ENCODE peak calls at places on chromosomes 16 and 17, in five cellular contexts. One of them, this sample, is unnamed.

GRCh38 chr17:41404024-41404651 is 6.7 kb upstream of the KRT31 start:
- DNase-seq in neural progenitor cell: no peak
- DNase-seq in A673: no peak
- DNase-seq in EH: peak
- DNase-seq in PC-9: peak
- DNase-seq in this sample: peak

GRCh38 chr17:80153004-80153403 is 6.1 kb upstream of the EIF4A3 start:
- DNase-seq in neural progenitor cell: no peak
- DNase-seq in A673: no peak
- DNase-seq in EH: no peak
- DNase-seq in PC-9: no peak
- DNase-seq in this sample: no peak

GRCh38 chr17:39753514-39754160 is 15.9 kb downstream of the GRB7 start:
- DNase-seq in neural progenitor cell: peak
- DNase-seq in A673: peak
- DNase-seq in EH: peak
- DNase-seq in PC-9: no peak
- DNase-seq in this sample: peak

GRCh38 chr16:1379054-1379862 is 27.5 kb downstream of the GNPTG start:
- DNase-seq in neural progenitor cell: peak
- DNase-seq in A673: peak
- DNase-seq in EH: peak
- DNase-seq in PC-9: peak
- DNase-seq in this sample: peak

GRCh38 chr17:76734080-76734840 is 2.9 kb downstream of the SRSF2 start:
- DNase-seq in neural progenitor cell: no peak
- DNase-seq in A673: peak
- DNase-seq in EH: peak
- DNase-seq in PC-9: no peak
- DNase-seq in this sample: peak

GRCh38 chr17:47320879-47321502 is 2.8 kb upstream of the EFCAB13 start:
- DNase-seq in neural progenitor cell: no peak
- DNase-seq in A673: no peak
- DNase-seq in EH: no peak
- DNase-seq in PC-9: no peak
- DNase-seq in this sample: no peak

GRCh38 chr16:14545346-14545884 is 84.6 kb downstream of the PARN start:
- DNase-seq in neural progenitor cell: no peak
- DNase-seq in A673: no peak
- DNase-seq in EH: peak
- DNase-seq in PC-9: no peak
- DNase-seq in this sample: peak

GRCh38 chr17:11627301-11627700 is 29.0 kb downstream of the DNAH9 start:
- DNase-seq in neural progenitor cell: no peak
- DNase-seq in A673: no peak
- DNase-seq in EH: no peak
- DNase-seq in PC-9: no peak
- DNase-seq in this sample: no peak

GRCh38 chr16:56419740-56420548 is 5.4 kb downstream of the AMFR start:
- DNase-seq in neural progenitor cell: no peak
- DNase-seq in A673: no peak
- DNase-seq in EH: no peak
- DNase-seq in PC-9: no peak
- DNase-seq in this sample: no peak

GRCh38 chr16:12195296-12195695 is 218.8 kb downstream of the SNX29 start:
- DNase-seq in neural progenitor cell: no peak
- DNase-seq in A673: no peak
- DNase-seq in EH: no peak
- DNase-seq in PC-9: peak
- DNase-seq in this sample: no peak

GRCh38 chr17:78289802-78290363 is 58.5 kb downstream of the TMEM235 start:
- DNase-seq in neural progenitor cell: peak
- DNase-seq in A673: peak
- DNase-seq in EH: peak
- DNase-seq in PC-9: peak
- DNase-seq in this sample: peak

GRCh38 chr16:19410435-19411153 is 7.1 kb upstream of the TMC5 start:
- DNase-seq in neural progenitor cell: peak
- DNase-seq in A673: peak
- DNase-seq in EH: no peak
- DNase-seq in PC-9: peak
- DNase-seq in this sample: peak

GRCh38 chr16:19115148-19116021 is 1.6 kb downstream of the ITPRIPL2 start:
- DNase-seq in neural progenitor cell: no peak
- DNase-seq in A673: no peak
- DNase-seq in EH: no peak
- DNase-seq in PC-9: peak
- DNase-seq in this sample: no peak

GRCh38 chr16:83136924-83137323 is 510.2 kb downstream of the CDH13 start:
- DNase-seq in neural progenitor cell: no peak
- DNase-seq in A673: no peak
- DNase-seq in EH: no peak
- DNase-seq in PC-9: no peak
- DNase-seq in this sample: no peak

GRCh38 chr16:22098538-22099255 is 6.4 kb downstream of the VWA3A start:
- DNase-seq in neural progenitor cell: peak
- DNase-seq in A673: peak
- DNase-seq in EH: peak
- DNase-seq in PC-9: peak
- DNase-seq in this sample: peak

GRCh38 chr17:76716146-76716833 is 5.5 kb upstream of the MXRA7 start:
- DNase-seq in neural progenitor cell: no peak
- DNase-seq in A673: peak
- DNase-seq in EH: peak
- DNase-seq in PC-9: no peak
- DNase-seq in this sample: peak

GRCh38 chr17:19647697-19648474 is 665 bp upstream of the ALDH3A2 start:
- DNase-seq in neural progenitor cell: peak
- DNase-seq in A673: peak
- DNase-seq in EH: peak
- DNase-seq in PC-9: peak
- DNase-seq in this sample: peak

GRCh38 chr17:67212231-67212630 is 32.8 kb downstream of the HELZ start:
- DNase-seq in neural progenitor cell: no peak
- DNase-seq in A673: no peak
- DNase-seq in EH: peak
- DNase-seq in PC-9: no peak
- DNase-seq in this sample: peak

GRCh38 chr16:30660424-30661251 is 2.4 kb downstream of the FBRS start:
- DNase-seq in neural progenitor cell: no peak
- DNase-seq in A673: no peak
- DNase-seq in EH: peak
- DNase-seq in PC-9: no peak
- DNase-seq in this sample: peak

GRCh38 chr16:50463581-50464324 is 84.4 kb upstream of the NKD1 start:
- DNase-seq in neural progenitor cell: no peak
- DNase-seq in A673: no peak
- DNase-seq in EH: no peak
- DNase-seq in PC-9: no peak
- DNase-seq in this sample: no peak

GRCh38 chr17:4582101-4582501 is 2.2 kb upstream of the SMTNL2 start:
- DNase-seq in neural progenitor cell: no peak
- DNase-seq in A673: no peak
- DNase-seq in EH: no peak
- DNase-seq in PC-9: no peak
- DNase-seq in this sample: no peak

GRCh38 chr16:88370365-88370764 is 12.4 kb upstream of the ZNF469 start:
- DNase-seq in neural progenitor cell: no peak
- DNase-seq in A673: no peak
- DNase-seq in EH: no peak
- DNase-seq in PC-9: no peak
- DNase-seq in this sample: no peak

GRCh38 chr16:12329246-12329995 is 352.9 kb downstream of the SNX29 start:
- DNase-seq in neural progenitor cell: no peak
- DNase-seq in A673: no peak
- DNase-seq in EH: no peak
- DNase-seq in PC-9: no peak
- DNase-seq in this sample: no peak

GRCh38 chr16:89357055-89357454 is 133.3 kb downstream of the ANKRD11 start:
- DNase-seq in neural progenitor cell: no peak
- DNase-seq in A673: no peak
- DNase-seq in EH: no peak
- DNase-seq in PC-9: no peak
- DNase-seq in this sample: no peak

GRCh38 chr17:39699818-39700147 is at the start of gene ERBB2:
- DNase-seq in neural progenitor cell: peak
- DNase-seq in A673: peak
- DNase-seq in EH: peak
- DNase-seq in PC-9: peak
- DNase-seq in this sample: peak